ENCODE peak calls at places on chromosome 4, in nine cellular contexts. Q is A673, S is Panc1, D is neural progenitor cell, A is OCI-LY7, C is HCT116, I is cardiac muscle cell, F is uterus, K is adrenal gland. V is an unnamed sample. For H3K9me3, the result is how much of the 10 kb centered on the place peaks cover.

GRCh38 chr4:19539192-19539591 is 712.5 kb upstream of the SLIT2 start:
- DNase-seq in I (no peak), F (no peak), C (no peak), D (no peak), Q (peak), A (no peak), K (no peak), S (no peak), V (no peak)

GRCh38 chr4:165803005-165803404 is 70.0 kb upstream of the TLL1 start:
- DNase-seq in K (no peak), A (no peak), F (no peak), I (no peak), S (no peak), D (no peak), C (no peak), Q (no peak), V (no peak)

GRCh38 chr4:2049381-2049780 is 9.7 kb upstream of the NAT8L start:
- DNase-seq in D (no peak), A (no peak), I (no peak), C (no peak), K (no peak), S (no peak), F (no peak), Q (no peak), V (no peak)

GRCh38 chr4:182448281-182449151 is 205.3 kb downstream of the TENM3 start:
- DNase-seq in Q (peak), F (peak), D (peak), K (peak), A (no peak), S (no peak), C (peak), I (peak), V (peak)

GRCh38 chr4:96009720-96010119 is 169.8 kb downstream of the PDHA2 start:
- DNase-seq in Q (peak), C (no peak), D (no peak), A (no peak), F (no peak), S (no peak), K (no peak), I (peak), V (no peak)

GRCh38 chr4:16687011-16687410 is 211.4 kb downstream of the LDB2 start:
- DNase-seq in S (no peak), A (no peak), D (no peak), Q (peak), C (no peak), F (no peak), I (no peak), K (no peak), V (no peak)

GRCh38 chr4:59247032-59247431 is 1953.1 kb upstream of the ADGRL3 start:
- DNase-seq in I (no peak), F (no peak), K (no peak), C (no peak), Q (no peak), S (no peak), D (no peak), A (peak), V (no peak)

GRCh38 chr4:163731071-163731470 is 236.6 kb downstream of the TMA16 start:
- DNase-seq in D (no peak), Q (no peak), K (no peak), I (no peak), S (no peak), F (no peak), A (no peak), C (no peak), V (no peak)

GRCh38 chr4:24032371-24032989 is 142.6 kb upstream of the PPARGC1A start:
- DNase-seq in S (no peak), D (peak), C (no peak), Q (no peak), I (peak), K (peak), F (no peak), A (peak), V (no peak)

GRCh38 chr4:18722748-18723191 is 701.2 kb upstream of the LCORL start:
- DNase-seq in I (no peak), Q (peak), S (no peak), A (no peak), F (no peak), K (no peak), D (peak), C (no peak), V (no peak)

GRCh38 chr4:89929425-89930272 is 35.0 kb downstream of the MMRN1 start:
- DNase-seq in C (no peak), S (no peak), Q (peak), D (no peak), K (no peak), F (no peak), I (no peak), A (no peak), V (no peak)

GRCh38 chr4:24970635-24971034 is 57.8 kb upstream of the CCDC149 start:
- DNase-seq in S (no peak), D (no peak), A (no peak), F (no peak), I (no peak), C (no peak), K (no peak), Q (no peak), V (no peak)

GRCh38 chr4:37891221-37892159 is 606 bp downstream of the TBC1D1 start:
- DNase-seq in C (no peak), I (peak), Q (no peak), F (peak), A (peak), K (peak), S (no peak), D (peak), V (peak)

GRCh38 chr4:55768291-55768690 is 51.3 kb upstream of the EXOC1L start:
- DNase-seq in K (no peak), D (peak), S (no peak), C (no peak), A (no peak), F (no peak), I (peak), Q (peak), V (no peak)

GRCh38 chr4:21976166-21976565 is 27.6 kb upstream of the KCNIP4 start:
- DNase-seq in D (no peak), S (no peak), F (peak), A (no peak), K (no peak), Q (no peak), C (no peak), I (no peak), V (no peak)

GRCh38 chr4:21979196-21979595 is 30.6 kb upstream of the KCNIP4 start:
- DNase-seq in S (no peak), C (no peak), Q (no peak), K (no peak), F (no peak), I (no peak), D (no peak), A (no peak), V (no peak)

GRCh38 chr4:21973850-21974249 is 25.3 kb upstream of the KCNIP4 start:
- DNase-seq in S (no peak), Q (no peak), F (no peak), C (no peak), K (no peak), A (no peak), I (no peak), D (no peak), V (no peak)
- H3K4me3 ChIP-seq in S (no peak), Q (no peak), F (no peak), C (no peak), K (no peak), A (no peak), I (no peak), D (no peak), V (no peak)

DNA sequence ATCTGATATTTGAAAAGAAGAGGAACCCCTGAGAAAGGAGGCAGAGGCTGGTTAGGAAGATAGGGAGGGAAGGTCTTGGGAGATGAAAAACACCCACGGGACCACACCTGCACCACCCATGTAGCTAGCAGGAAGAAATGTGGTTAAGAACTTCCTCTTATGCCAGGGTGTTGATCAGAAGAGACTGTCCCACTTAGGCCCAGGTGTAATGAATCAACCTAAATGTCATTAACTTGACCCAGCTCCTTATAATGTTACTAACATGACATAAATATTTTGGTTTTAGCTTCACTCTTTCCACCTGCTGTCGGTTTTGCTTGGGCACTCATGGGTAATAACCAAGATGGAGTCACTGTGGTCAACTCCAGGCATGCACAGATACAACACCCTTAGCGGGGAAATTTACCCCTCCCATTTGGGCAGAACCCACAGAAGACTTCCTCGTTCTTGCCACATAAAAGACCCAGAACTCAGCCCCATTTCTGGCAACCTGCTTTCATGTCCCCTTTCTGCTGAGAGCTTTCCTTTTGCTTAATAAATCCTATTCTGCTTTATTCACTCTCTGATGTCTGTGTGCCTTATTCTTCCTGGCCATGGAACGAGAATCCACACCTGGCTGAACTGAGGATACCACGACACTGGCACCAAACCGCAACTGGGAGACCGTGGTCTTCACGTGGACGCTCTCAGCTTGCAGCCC is 46.8 kb downstream of the ZNF141 start:
- DNase-seq in A (peak), C (no peak), Q (no peak), S (no peak), F (no peak), K (no peak), D (no peak), I (no peak), V (no peak)
- H3K9me3 ChIP-seq in A (half or more), C (under half), Q (under half), S (under half), F (under half), K (half or more), D (under half), I (under half), V (half or more)

DNA sequence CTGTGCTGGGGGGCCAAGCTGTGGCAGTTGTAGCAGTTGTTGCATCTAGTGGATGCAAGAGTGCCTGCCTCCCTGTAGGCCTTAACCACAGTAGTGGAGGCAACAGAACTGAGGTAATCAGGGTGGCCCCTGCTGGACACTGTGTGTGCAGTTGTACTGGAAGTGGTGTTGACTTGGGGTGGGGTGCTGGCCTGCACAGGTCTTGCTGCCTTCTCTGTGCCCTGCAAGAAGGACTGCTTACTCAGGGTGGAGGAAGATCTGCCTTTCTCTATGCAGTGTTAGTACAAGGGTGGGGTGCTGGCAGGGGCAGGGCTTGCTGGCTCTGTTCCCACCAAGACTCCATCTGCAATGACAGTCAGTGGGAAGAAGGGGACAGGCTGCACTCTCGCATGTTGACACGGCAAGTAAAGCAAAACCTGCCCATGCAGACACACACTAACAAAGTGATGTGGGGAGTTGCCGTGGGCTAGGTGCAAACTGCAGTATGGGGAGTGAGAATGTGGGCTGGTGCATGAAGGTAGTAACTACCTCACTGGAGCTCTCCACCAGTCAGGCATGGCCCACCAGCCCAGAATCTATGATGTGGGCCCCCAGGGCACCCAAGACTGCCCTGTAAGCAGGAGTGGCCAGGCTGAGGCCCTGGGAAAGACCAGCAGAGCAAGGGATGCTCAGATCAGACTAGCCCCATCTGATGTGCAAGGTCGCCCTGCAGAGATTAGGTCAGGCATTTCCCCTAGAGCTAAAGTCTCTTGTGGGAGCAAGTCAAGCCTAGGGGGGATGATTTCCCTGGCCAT is 594.9 kb downstream of the TECRL start:
- DNase-seq in Q (no peak), I (no peak), F (no peak), C (no peak), K (no peak), S (no peak), D (no peak), A (no peak), V (no peak)
- H3K4me3 ChIP-seq in Q (no peak), I (no peak), F (no peak), C (no peak), K (no peak), S (no peak), D (no peak), A (no peak), V (no peak)

DNA sequence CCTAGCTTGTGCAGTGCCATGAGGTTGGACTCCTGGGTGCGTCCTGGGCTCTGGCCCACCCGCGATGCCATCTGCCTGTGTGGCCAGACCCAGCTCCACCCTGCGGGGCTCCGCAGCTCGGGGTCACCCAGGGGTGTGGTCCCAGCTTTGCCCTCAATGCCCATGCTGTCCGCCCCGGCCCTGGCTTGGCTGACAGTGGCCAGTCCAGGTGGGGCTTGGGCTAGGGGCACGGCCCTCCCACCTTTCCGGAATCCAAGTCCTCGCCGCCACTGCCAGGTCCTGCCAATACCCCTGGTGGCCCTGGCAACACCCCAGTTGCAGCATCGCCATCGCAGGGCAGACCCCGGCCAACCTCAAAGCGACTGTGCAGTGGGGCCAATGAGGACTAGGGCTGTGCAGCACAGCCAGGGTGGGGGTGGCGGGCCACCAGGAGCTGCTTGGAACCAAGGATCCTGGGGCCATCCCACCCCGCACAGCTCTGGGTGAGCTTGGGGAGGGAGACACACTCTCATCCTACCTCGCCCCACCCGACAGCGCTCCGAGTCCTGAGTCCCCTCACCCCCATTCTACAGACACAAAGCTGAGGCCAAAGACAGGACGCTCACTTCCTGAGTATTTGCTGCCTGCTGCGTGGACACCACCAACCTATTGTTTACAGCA is 80.9 kb downstream of the ZNF718 start:
- DNase-seq in I (no peak), D (no peak), Q (no peak), K (no peak), F (no peak), S (no peak), C (no peak), A (no peak), V (no peak)
- H3K9me3 ChIP-seq in I (under half), D (under half), Q (under half), K (under half), F (under half), S (under half), C (under half), A (under half), V (under half)

DNA sequence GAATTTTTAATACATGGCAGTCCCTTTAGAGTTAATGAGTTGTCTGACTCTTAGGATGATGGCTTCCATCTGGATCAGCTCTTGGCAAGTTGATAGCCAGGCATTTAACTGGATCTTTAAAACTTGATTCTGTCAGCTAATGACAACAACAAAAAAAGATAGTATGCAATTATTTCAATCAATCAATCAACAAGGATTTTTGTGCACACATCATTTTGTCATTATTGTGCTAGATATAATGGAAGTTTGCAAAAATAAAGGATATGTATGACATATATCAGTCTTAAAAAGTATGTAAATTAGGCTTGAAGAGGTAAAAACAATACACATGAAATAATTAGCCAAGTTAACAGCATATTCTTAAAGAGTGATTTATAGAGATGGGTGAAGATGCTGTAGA is 174.9 kb upstream of the PCDH18 start:
- DNase-seq in C (no peak), A (no peak), I (peak), K (no peak), D (no peak), F (no peak), Q (no peak), S (no peak), V (no peak)
- H3K4me3 ChIP-seq in C (no peak), A (no peak), I (no peak), K (no peak), D (no peak), F (no peak), Q (no peak), S (no peak), V (no peak)

GRCh38 chr4:74920704-74921103 is 12.2 kb upstream of the PARM1 start:
- DNase-seq in A (no peak), C (no peak), S (no peak), F (no peak), K (no peak), I (no peak), Q (no peak), D (no peak), V (no peak)
- H3K9me3 ChIP-seq in A (under half), C (under half), S (under half), F (under half), K (under half), I (under half), Q (under half), D (under half), V (under half)

DNA sequence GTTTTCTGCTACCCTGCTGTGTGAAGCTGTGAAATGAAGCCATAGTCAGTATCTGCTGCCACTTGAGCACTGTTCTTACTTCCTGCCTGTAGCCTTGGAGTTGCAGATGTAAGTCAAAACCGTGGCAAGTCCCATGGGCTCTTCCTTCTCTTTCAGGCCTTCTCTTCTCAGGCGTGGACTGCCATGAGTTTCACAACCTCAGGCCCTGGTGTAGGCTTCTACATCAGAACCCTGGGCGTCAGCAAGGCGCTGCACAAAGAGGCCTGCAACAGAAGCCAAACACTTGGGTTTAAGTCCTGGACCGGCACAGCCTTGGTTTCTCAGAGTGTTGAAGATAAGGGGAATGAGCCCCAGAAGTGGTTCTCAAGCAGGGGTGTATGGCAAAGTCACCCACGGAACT is 2.5 kb downstream of the ZNF518B start:
- DNase-seq in F (no peak), I (no peak), S (no peak), K (no peak), C (no peak), D (no peak), A (no peak), Q (no peak), V (no peak)
- H3K4me3 ChIP-seq in F (no peak), I (no peak), S (no peak), K (no peak), C (no peak), D (no peak), A (no peak), Q (no peak), V (no peak)

GRCh38 chr4:73208376-73208775 is 50.2 kb downstream of the ANKRD17 start:
- DNase-seq in S (no peak), I (no peak), Q (no peak), A (no peak), D (no peak), C (no peak), K (no peak), F (no peak), V (no peak)

GRCh38 chr4:73206236-73206635 is 52.4 kb downstream of the ANKRD17 start:
- DNase-seq in S (no peak), K (no peak), Q (no peak), I (no peak), A (no peak), C (no peak), D (no peak), F (no peak), V (no peak)

GRCh38 chr4:73205482-73205881 is 53.1 kb downstream of the ANKRD17 start:
- DNase-seq in I (no peak), F (no peak), Q (no peak), C (no peak), S (no peak), A (no peak), K (no peak), D (no peak), V (no peak)
- H3K9me3 ChIP-seq in I (under half), F (under half), Q (under half), C (under half), S (under half), A (under half), K (under half), D (under half), V (under half)

GRCh38 chr4:70996014-70996353 is 2.5 kb downstream of the DCK start:
- DNase-seq in S (no peak), I (no peak), D (no peak), C (no peak), K (no peak), A (peak), F (no peak), Q (no peak), V (peak)
- H3K4me3 ChIP-seq in S (no peak), I (no peak), D (peak), C (no peak), K (no peak), A (peak), F (no peak), Q (no peak), V (peak)

GRCh38 chr4:97457253-97457652 is 686.0 kb downstream of the STPG2 start:
- DNase-seq in F (no peak), A (no peak), K (no peak), Q (no peak), I (no peak), D (no peak), C (no peak), S (no peak), V (no peak)

DNA sequence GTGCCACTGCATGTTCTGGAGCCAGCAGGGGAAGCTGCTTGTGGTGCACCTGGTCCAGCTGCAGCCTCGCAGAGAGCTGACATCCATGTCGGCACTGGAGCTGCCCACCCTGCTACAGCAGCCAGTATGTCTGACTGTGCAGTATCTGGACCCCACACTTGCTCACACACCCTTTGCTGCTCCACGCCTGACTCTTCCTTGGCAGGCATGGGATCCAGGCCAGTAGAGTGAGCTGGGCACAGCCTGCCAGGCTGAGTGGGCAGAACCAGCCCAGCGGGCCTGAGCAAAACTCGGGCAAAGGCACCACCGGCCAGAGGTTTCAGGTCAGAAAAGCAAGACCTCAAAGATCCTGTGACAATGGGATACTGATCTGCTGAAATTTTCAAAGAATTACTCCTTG is 690.1 kb downstream of the STPG2 start:
- DNase-seq in A (no peak), D (no peak), K (no peak), C (no peak), I (no peak), S (no peak), Q (no peak), F (no peak), V (no peak)
- H3K9me3 ChIP-seq in A (under half), D (under half), K (under half), C (under half), I (under half), S (under half), Q (under half), F (under half), V (under half)

V was measured in CD8-positive, alpha-beta T cell.